ENCODE peak calls at places on chromosomes 7 and 10, in ten cellular contexts. One of them, this sample, is unnamed.

GRCh38 chr10:119726291-119727261 is 726 bp downstream of the INPP5F start:
- DNase-seq in BJ: no peak
- DNase-seq in B cell: no peak
- DNase-seq in progenitor cell of endocrine pancreas: peak; percentile 71
- DNase-seq in PC-3: no peak
- DNase-seq in GM23338: peak; percentile 67
- DNase-seq in HL-60: no peak
- DNase-seq in neural crest cell: peak; percentile 64
- DNase-seq in body of pancreas: no peak
- DNase-seq in lower lobe of right lung: no peak
- DNase-seq in this sample: peak; percentile 32

GRCh38 chr7:66307591-66308215 is 102.6 kb downstream of the TPST1 start:
- DNase-seq in HL-60: no peak
- DNase-seq in progenitor cell of endocrine pancreas: no peak
- DNase-seq in body of pancreas: peak; percentile 45
- DNase-seq in B cell: no peak
- DNase-seq in lower lobe of right lung: no peak
- DNase-seq in neural crest cell: no peak
- DNase-seq in BJ: no peak
- DNase-seq in PC-3: peak; percentile 76
- DNase-seq in GM23338: no peak
- DNase-seq in this sample: no peak

GRCh38 chr10:110305767-110306451 is 1.2 kb upstream of the SMNDC1 start:
- DNase-seq in GM23338: peak; percentile 82
- DNase-seq in progenitor cell of endocrine pancreas: no peak
- DNase-seq in PC-3: peak; percentile 83
- DNase-seq in BJ: peak; percentile 54
- DNase-seq in lower lobe of right lung: no peak
- DNase-seq in body of pancreas: peak; percentile 47
- DNase-seq in HL-60: peak; percentile 66
- DNase-seq in B cell: peak; percentile 77
- DNase-seq in neural crest cell: peak; percentile 11
- DNase-seq in this sample: peak; percentile 73

GRCh38 chr10:86964061-86964846 is 4.0 kb upstream of the ADIRF start:
- DNase-seq in body of pancreas: no peak
- DNase-seq in HL-60: no peak
- DNase-seq in GM23338: no peak
- DNase-seq in B cell: no peak
- DNase-seq in BJ: no peak
- DNase-seq in lower lobe of right lung: no peak
- DNase-seq in neural crest cell: no peak
- DNase-seq in progenitor cell of endocrine pancreas: no peak
- DNase-seq in PC-3: no peak
- DNase-seq in this sample: no peak

GRCh38 chr7:69651101-69651590 is 52.9 kb downstream of the AUTS2 start:
- DNase-seq in lower lobe of right lung: no peak
- DNase-seq in body of pancreas: no peak
- DNase-seq in GM23338: no peak
- DNase-seq in neural crest cell: no peak
- DNase-seq in progenitor cell of endocrine pancreas: no peak
- DNase-seq in B cell: peak; percentile 29
- DNase-seq in HL-60: no peak
- DNase-seq in BJ: no peak
- DNase-seq in PC-3: no peak
- DNase-seq in this sample: peak; percentile 9

GRCh38 chr7:750111-750905 is 23.2 kb upstream of the PRKAR1B start:
- DNase-seq in GM23338: no peak
- DNase-seq in lower lobe of right lung: peak; percentile 32
- DNase-seq in BJ: no peak
- DNase-seq in HL-60: no peak
- DNase-seq in PC-3: no peak
- DNase-seq in B cell: no peak
- DNase-seq in body of pancreas: no peak
- DNase-seq in neural crest cell: no peak
- DNase-seq in progenitor cell of endocrine pancreas: no peak
- DNase-seq in this sample: no peak

GRCh38 chr7:26224359-26224758 is 22.8 kb downstream of the CBX3 start:
- DNase-seq in B cell: no peak
- DNase-seq in neural crest cell: no peak
- DNase-seq in GM23338: no peak
- DNase-seq in progenitor cell of endocrine pancreas: no peak
- DNase-seq in HL-60: no peak
- DNase-seq in body of pancreas: no peak
- DNase-seq in BJ: no peak
- DNase-seq in lower lobe of right lung: no peak
- DNase-seq in PC-3: no peak
- DNase-seq in this sample: no peak

GRCh38 chr10:79027147-79028055 is 41.4 kb upstream of the ZMIZ1 start:
- DNase-seq in HL-60: no peak
- DNase-seq in B cell: no peak
- DNase-seq in neural crest cell: no peak
- DNase-seq in BJ: no peak
- DNase-seq in GM23338: no peak
- DNase-seq in progenitor cell of endocrine pancreas: no peak
- DNase-seq in body of pancreas: peak; percentile 16
- DNase-seq in PC-3: peak; percentile 50
- DNase-seq in lower lobe of right lung: peak; percentile 47
- DNase-seq in this sample: peak; percentile 79

GRCh38 chr7:1883031-1883761 is 213.1 kb downstream of the ELFN1 start:
- DNase-seq in BJ: peak; percentile 44
- DNase-seq in PC-3: peak; percentile 88
- DNase-seq in neural crest cell: no peak
- DNase-seq in progenitor cell of endocrine pancreas: no peak
- DNase-seq in body of pancreas: no peak
- DNase-seq in GM23338: no peak
- DNase-seq in HL-60: peak; percentile 33
- DNase-seq in lower lobe of right lung: no peak
- DNase-seq in B cell: no peak
- DNase-seq in this sample: no peak

GRCh38 chr7:1885465-1886226 is 215.6 kb downstream of the ELFN1 start:
- DNase-seq in progenitor cell of endocrine pancreas: no peak
- DNase-seq in PC-3: no peak
- DNase-seq in GM23338: no peak
- DNase-seq in HL-60: no peak
- DNase-seq in body of pancreas: no peak
- DNase-seq in BJ: no peak
- DNase-seq in B cell: no peak
- DNase-seq in lower lobe of right lung: no peak
- DNase-seq in neural crest cell: no peak
- DNase-seq in this sample: no peak

GRCh38 chr7:1884583-1885350 is 214.7 kb downstream of the ELFN1 start:
- DNase-seq in neural crest cell: no peak
- DNase-seq in GM23338: no peak
- DNase-seq in body of pancreas: no peak
- DNase-seq in PC-3: peak; percentile 6
- DNase-seq in HL-60: no peak
- DNase-seq in lower lobe of right lung: no peak
- DNase-seq in B cell: no peak
- DNase-seq in progenitor cell of endocrine pancreas: no peak
- DNase-seq in BJ: no peak
- DNase-seq in this sample: no peak

GRCh38 chr7:1882451-1882850 is 212.4 kb downstream of the ELFN1 start:
- DNase-seq in HL-60: no peak
- DNase-seq in progenitor cell of endocrine pancreas: no peak
- DNase-seq in PC-3: no peak
- DNase-seq in body of pancreas: no peak
- DNase-seq in neural crest cell: no peak
- DNase-seq in lower lobe of right lung: no peak
- DNase-seq in B cell: no peak
- DNase-seq in GM23338: no peak
- DNase-seq in BJ: no peak
- DNase-seq in this sample: no peak

DNA sequence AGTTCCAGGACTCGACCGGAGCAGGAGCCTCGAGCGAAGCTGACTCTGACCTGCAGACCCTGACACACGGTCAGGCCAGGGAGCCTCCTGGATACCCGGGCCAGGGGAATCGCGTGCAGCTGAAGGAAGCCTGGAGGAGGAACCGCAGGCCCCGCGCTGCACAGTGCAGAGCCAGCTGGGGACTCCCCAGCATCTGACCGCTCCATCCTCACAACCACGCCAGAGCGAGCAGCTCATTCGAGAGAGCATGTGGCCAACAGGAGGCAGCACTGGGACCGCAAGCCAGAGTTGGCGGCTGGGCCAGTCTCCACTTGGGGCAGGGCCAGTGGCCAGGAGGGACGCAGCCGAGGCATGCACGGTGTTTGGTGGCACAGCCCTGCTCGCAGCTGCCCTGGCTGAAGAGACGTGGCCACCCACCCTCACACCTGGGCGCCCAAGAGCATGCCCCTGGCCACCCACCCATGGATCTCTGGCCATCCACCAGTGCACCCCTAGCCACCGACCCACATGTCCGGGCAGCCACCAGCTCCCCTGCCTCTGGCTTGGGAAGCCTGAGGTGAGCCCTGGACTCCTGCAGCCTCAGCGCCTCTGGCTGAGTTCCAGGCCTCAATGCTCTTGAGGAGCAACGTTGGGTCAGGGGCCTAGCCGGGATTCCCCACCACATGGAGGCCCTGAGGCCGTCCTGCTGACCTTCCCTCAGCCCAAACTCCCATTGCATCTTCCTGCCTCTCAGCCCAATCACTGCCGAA is 213.9 kb downstream of the ELFN1 start:
- DNase-seq in lower lobe of right lung: no peak
- DNase-seq in BJ: no peak
- DNase-seq in progenitor cell of endocrine pancreas: no peak
- DNase-seq in HL-60: peak; percentile 21
- DNase-seq in GM23338: peak; percentile 65
- DNase-seq in PC-3: no peak
- DNase-seq in body of pancreas: no peak
- DNase-seq in B cell: no peak
- DNase-seq in neural crest cell: no peak
- DNase-seq in this sample: no peak
- TF ChIP-seq CTCF in lower lobe of right lung: no peak
- TF ChIP-seq CTCF in BJ: no peak
- TF ChIP-seq CTCF in progenitor cell of endocrine pancreas: no peak
- TF ChIP-seq CTCF in HL-60: no peak
- TF ChIP-seq CTCF in GM23338: peak; percentile 59
- TF ChIP-seq CTCF in PC-3: no peak
- TF ChIP-seq CTCF in body of pancreas: no peak
- TF ChIP-seq CTCF in B cell: no peak
- TF ChIP-seq CTCF in neural crest cell: no peak
- TF ChIP-seq CTCF in this sample: no peak

GRCh38 chr10:132537713-132538020 is at the start of gene INPP5A:
- DNase-seq in GM23338: no peak
- DNase-seq in HL-60: no peak
- DNase-seq in BJ: no peak
- DNase-seq in neural crest cell: no peak
- DNase-seq in PC-3: no peak
- DNase-seq in lower lobe of right lung: no peak
- DNase-seq in B cell: no peak
- DNase-seq in progenitor cell of endocrine pancreas: no peak
- DNase-seq in body of pancreas: no peak
- DNase-seq in this sample: no peak

GRCh38 chr10:132538031-132538789 is 623 bp downstream of the INPP5A start:
- DNase-seq in lower lobe of right lung: peak; percentile 62
- DNase-seq in body of pancreas: peak; percentile 51
- DNase-seq in GM23338: no peak
- DNase-seq in progenitor cell of endocrine pancreas: no peak
- DNase-seq in BJ: no peak
- DNase-seq in neural crest cell: no peak
- DNase-seq in PC-3: no peak
- DNase-seq in HL-60: no peak
- DNase-seq in B cell: peak; percentile 47
- DNase-seq in this sample: no peak

GRCh38 chr10:132536241-132536963 is 1.2 kb upstream of the INPP5A start:
- DNase-seq in progenitor cell of endocrine pancreas: peak; percentile 48
- DNase-seq in PC-3: peak; percentile 33
- DNase-seq in B cell: peak; percentile 28
- DNase-seq in neural crest cell: no peak
- DNase-seq in body of pancreas: peak; percentile 36
- DNase-seq in GM23338: peak; percentile 61
- DNase-seq in BJ: no peak
- DNase-seq in lower lobe of right lung: peak; percentile 51
- DNase-seq in HL-60: no peak
- DNase-seq in this sample: no peak

GRCh38 chr10:132538790-132539421 is 1.3 kb downstream of the INPP5A start:
- DNase-seq in B cell: no peak
- DNase-seq in progenitor cell of endocrine pancreas: no peak
- DNase-seq in neural crest cell: no peak
- DNase-seq in PC-3: no peak
- DNase-seq in body of pancreas: no peak
- DNase-seq in BJ: no peak
- DNase-seq in lower lobe of right lung: peak; percentile 41
- DNase-seq in HL-60: no peak
- DNase-seq in GM23338: no peak
- DNase-seq in this sample: no peak

GRCh38 chr10:132536964-132537712 is 449 bp upstream of the INPP5A start:
- DNase-seq in HL-60: peak; percentile 96
- DNase-seq in GM23338: peak; percentile 97
- DNase-seq in body of pancreas: peak; percentile 100
- DNase-seq in progenitor cell of endocrine pancreas: peak; percentile 100
- DNase-seq in BJ: peak; percentile 97
- DNase-seq in B cell: peak; percentile 100
- DNase-seq in neural crest cell: peak; percentile 100
- DNase-seq in PC-3: peak; percentile 97
- DNase-seq in lower lobe of right lung: peak; percentile 100
- DNase-seq in this sample: peak; percentile 100
- TF ChIP-seq CTCF in HL-60: no peak
- TF ChIP-seq CTCF in GM23338: peak; percentile 21
- TF ChIP-seq CTCF in body of pancreas: no peak
- TF ChIP-seq CTCF in progenitor cell of endocrine pancreas: peak; percentile 41
- TF ChIP-seq CTCF in BJ: peak; percentile 24
- TF ChIP-seq CTCF in B cell: peak; percentile 52
- TF ChIP-seq CTCF in neural crest cell: peak; percentile 39
- TF ChIP-seq CTCF in PC-3: no peak
- TF ChIP-seq CTCF in lower lobe of right lung: peak; percentile 42
- TF ChIP-seq CTCF in this sample: no peak

DNA sequence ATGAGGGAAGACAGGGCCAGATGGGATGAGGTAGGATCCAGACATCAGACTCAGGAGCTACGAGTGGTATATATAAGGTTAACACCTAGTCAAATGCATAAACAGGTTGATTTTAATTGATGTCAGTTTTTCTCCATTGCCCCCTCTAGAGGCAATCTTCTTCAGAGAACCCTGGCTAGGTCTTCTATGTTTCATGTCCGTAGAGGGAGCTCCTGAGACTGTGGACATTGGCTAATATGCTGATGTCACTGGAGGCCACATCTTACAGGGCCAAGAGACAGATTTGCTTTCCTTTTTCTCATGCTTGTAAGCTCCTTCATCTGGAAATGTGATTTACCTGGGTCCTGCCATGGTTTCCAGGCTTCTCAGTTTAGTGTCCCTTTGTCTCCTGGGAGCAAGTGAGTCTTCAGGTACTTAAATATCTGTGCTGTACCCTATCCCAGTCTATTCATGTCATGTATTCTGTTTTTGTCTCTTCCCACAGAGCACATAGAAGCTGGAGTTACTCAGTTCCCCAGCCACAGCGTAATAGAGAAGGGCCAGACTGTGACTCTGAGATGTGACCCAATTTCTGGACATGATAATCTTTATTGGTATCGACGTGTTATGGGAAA is 161.6 kb upstream of the PRSS1 start:
- DNase-seq in neural crest cell: no peak
- DNase-seq in BJ: no peak
- DNase-seq in HL-60: peak; percentile 41
- DNase-seq in PC-3: peak; percentile 82
- DNase-seq in B cell: peak; percentile 30
- DNase-seq in progenitor cell of endocrine pancreas: no peak
- DNase-seq in GM23338: peak; percentile 82
- DNase-seq in lower lobe of right lung: no peak
- DNase-seq in body of pancreas: peak; percentile 49
- DNase-seq in this sample: no peak
- TF ChIP-seq CTCF in neural crest cell: peak; percentile 55
- TF ChIP-seq CTCF in BJ: peak; percentile 84
- TF ChIP-seq CTCF in HL-60: peak; percentile 79
- TF ChIP-seq CTCF in PC-3: peak; percentile 96
- TF ChIP-seq CTCF in B cell: peak; percentile 36
- TF ChIP-seq CTCF in progenitor cell of endocrine pancreas: peak; percentile 60
- TF ChIP-seq CTCF in GM23338: peak; percentile 83
- TF ChIP-seq CTCF in lower lobe of right lung: peak; percentile 30
- TF ChIP-seq CTCF in body of pancreas: peak; percentile 88
- TF ChIP-seq CTCF in this sample: peak; percentile 60

GRCh38 chr10:27022048-27022447 is 78.2 kb downstream of the ANKRD26 start:
- DNase-seq in PC-3: no peak
- DNase-seq in body of pancreas: no peak
- DNase-seq in progenitor cell of endocrine pancreas: no peak
- DNase-seq in B cell: no peak
- DNase-seq in BJ: no peak
- DNase-seq in lower lobe of right lung: no peak
- DNase-seq in neural crest cell: no peak
- DNase-seq in GM23338: peak; percentile 26
- DNase-seq in HL-60: no peak
- DNase-seq in this sample: no peak
- TF ChIP-seq CTCF in PC-3: no peak
- TF ChIP-seq CTCF in body of pancreas: no peak
- TF ChIP-seq CTCF in progenitor cell of endocrine pancreas: no peak
- TF ChIP-seq CTCF in B cell: no peak
- TF ChIP-seq CTCF in BJ: no peak
- TF ChIP-seq CTCF in lower lobe of right lung: no peak
- TF ChIP-seq CTCF in neural crest cell: no peak
- TF ChIP-seq CTCF in GM23338: peak; percentile 67
- TF ChIP-seq CTCF in HL-60: no peak
- TF ChIP-seq CTCF in this sample: no peak